ENCODE peak calls at places on chromosomes 1 and 21, in nine cellular contexts. U is HFFc6, G is retinal pigment epithelial cell, K is AG04450, E is cardiac muscle cell, C is right atrium auricular region, W is omental fat pad, H is choroid plexus epithelial cell, T is AG10803. M is an unnamed sample.

GRCh38 chr1:247332215-247332900 is 691 bp upstream of the ZNF496 start:
- DNase-seq in U (no peak), W (no peak), C (no peak), K (no peak), H (peak), T (peak), G (no peak), E (peak), M (peak)

GRCh38 chr21:39083377-39084008 is 99.8 kb downstream of the PSMG1 start:
- DNase-seq in K (no peak), E (peak), H (peak), U (no peak), C (no peak), T (no peak), W (peak), G (no peak), M (no peak)

GRCh38 chr1:78102082-78102481 is 56.3 kb downstream of the GIPC2 start:
- DNase-seq in H (peak), K (peak), T (peak), G (no peak), W (no peak), U (peak), E (peak), C (no peak), M (no peak)

GRCh38 chr1:201137579-201138310 is 10.8 kb upstream of the ASCL5 start:
- DNase-seq in G (peak), W (no peak), H (peak), C (peak), E (peak), U (peak), T (peak), K (peak), M (no peak)

GRCh38 chr1:24409535-24409934 is 4.0 kb downstream of the STPG1 start:
- DNase-seq in C (no peak), T (peak), G (no peak), U (peak), W (no peak), H (peak), E (peak), K (peak), M (no peak)

GRCh38 chr21:33815153-33815707 is 100.4 kb downstream of the ATP5PO start:
- DNase-seq in W (no peak), G (no peak), C (no peak), T (no peak), E (no peak), U (no peak), H (no peak), K (no peak), M (no peak)

GRCh38 chr1:7360526-7360925 is 410.6 kb upstream of the VAMP3 start:
- DNase-seq in C (no peak), U (no peak), G (no peak), W (no peak), T (no peak), K (no peak), E (no peak), H (no peak), M (no peak)

GRCh38 chr21:35989185-35989735 is 71.1 kb downstream of the SETD4 start:
- DNase-seq in E (peak), G (no peak), T (peak), W (no peak), K (no peak), U (no peak), C (peak), H (no peak), M (no peak)

GRCh38 chr1:17119076-17119743 is at the start of gene PADI2:
- DNase-seq in T (peak), W (peak), H (peak), U (no peak), E (peak), C (no peak), G (no peak), K (no peak), M (peak)

GRCh38 chr1:56304975-56305374 is 274.4 kb downstream of the PLPP3 start:
- DNase-seq in H (peak), U (no peak), G (no peak), W (no peak), K (no peak), T (no peak), E (peak), C (no peak), M (no peak)
- TF ChIP-seq CTCF in H (no peak), U (no peak), G (no peak), W (no peak), K (no peak), T (no peak), E (no peak), C (no peak), M (no peak)

GRCh38 chr1:85296980-85297379 is 20.5 kb upstream of the BCL10 start:
- DNase-seq in T (peak), E (no peak), H (peak), W (no peak), G (no peak), K (no peak), C (no peak), U (peak), M (no peak)

GRCh38 chr1:85300140-85300539 is 23.7 kb upstream of the BCL10 start:
- DNase-seq in G (no peak), C (no peak), H (no peak), E (no peak), U (no peak), T (no peak), K (no peak), W (no peak), M (no peak)

GRCh38 chr1:85297538-85297854 is 21.1 kb upstream of the BCL10 start:
- DNase-seq in E (no peak), H (no peak), C (no peak), G (no peak), T (no peak), K (no peak), U (no peak), W (no peak), M (no peak)

GRCh38 chr1:85295654-85296053 is 19.2 kb upstream of the BCL10 start:
- DNase-seq in T (no peak), K (no peak), H (no peak), U (no peak), C (no peak), W (no peak), G (no peak), E (no peak), M (no peak)

GRCh38 chr1:85297855-85298629 is 21.6 kb upstream of the BCL10 start:
- DNase-seq in E (peak), U (peak), W (no peak), K (peak), H (peak), G (peak), C (no peak), T (peak), M (no peak)
- TF ChIP-seq CTCF in E (no peak), U (no peak), W (no peak), K (no peak), H (no peak), G (no peak), C (no peak), T (no peak), M (no peak)

GRCh38 chr1:43653339-43653738 is 3.4 kb downstream of the KDM4A start:
- DNase-seq in H (peak), C (no peak), W (no peak), E (peak), K (no peak), G (no peak), U (peak), T (peak), M (no peak)
- TF ChIP-seq CTCF in H (peak), C (no peak), W (no peak), E (peak), K (peak), G (peak), U (peak), T (peak), M (no peak)

GRCh38 chr1:180155202-180155682 is 573 bp downstream of the QSOX1 start:
- DNase-seq in G (no peak), E (no peak), U (no peak), K (no peak), W (no peak), T (no peak), C (peak), H (no peak), M (peak)

GRCh38 chr1:180154003-180154324 is 705 bp upstream of the QSOX1 start:
- DNase-seq in U (no peak), C (no peak), G (no peak), K (no peak), H (no peak), W (no peak), E (no peak), T (no peak), M (no peak)

GRCh38 chr1:180156201-180156600 is 1.5 kb downstream of the QSOX1 start:
- DNase-seq in E (no peak), H (no peak), W (no peak), C (peak), U (no peak), G (no peak), T (no peak), K (no peak), M (no peak)

GRCh38 chr1:180153032-180153431 is 1.6 kb upstream of the QSOX1 start:
- DNase-seq in C (peak), E (no peak), W (no peak), U (no peak), T (no peak), K (no peak), G (no peak), H (no peak), M (no peak)

GRCh38 chr1:180154325-180155201 is at the start of gene QSOX1:
- DNase-seq in C (peak), W (peak), E (peak), G (no peak), K (peak), H (peak), T (peak), U (peak), M (peak)
- TF ChIP-seq CTCF in C (peak), W (no peak), E (no peak), G (no peak), K (no peak), H (no peak), T (no peak), U (peak), M (peak)

DNA sequence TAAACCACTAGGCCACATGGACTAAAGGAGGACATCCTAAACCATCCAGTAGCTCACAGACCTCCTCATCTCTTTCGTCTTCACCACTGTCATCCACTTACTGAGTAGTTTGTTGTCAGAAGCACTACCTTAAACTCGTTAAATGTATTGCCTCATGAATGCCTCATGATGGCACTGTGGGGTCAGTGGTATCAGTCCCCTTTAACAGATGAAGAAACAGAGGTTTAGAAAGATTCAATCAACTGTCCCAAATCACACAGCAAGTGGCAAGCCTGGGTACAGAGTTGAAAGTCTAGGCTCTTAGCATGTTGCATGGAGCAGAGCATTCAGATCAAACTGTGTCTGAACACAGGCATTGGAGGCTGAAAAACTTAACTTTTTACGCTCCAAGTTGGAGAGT is 183.6 kb upstream of the KIAA0040 start:
- DNase-seq in U (no peak), C (no peak), T (no peak), H (peak), G (no peak), W (no peak), E (peak), K (no peak), M (no peak)
- TF ChIP-seq CTCF in U (no peak), C (no peak), T (peak), H (peak), G (peak), W (no peak), E (peak), K (no peak), M (peak)

GRCh38 chr1:29354511-29355098 is 118.3 kb downstream of the PTPRU start:
- DNase-seq in G (no peak), K (no peak), E (no peak), H (no peak), U (no peak), C (no peak), T (no peak), W (no peak), M (no peak)

GRCh38 chr1:29352719-29353420 is 116.5 kb downstream of the PTPRU start:
- DNase-seq in T (no peak), K (no peak), E (no peak), U (no peak), W (no peak), G (no peak), H (no peak), C (no peak), M (no peak)

GRCh38 chr1:29357452-29357851 is 121.1 kb downstream of the PTPRU start:
- DNase-seq in E (no peak), H (no peak), G (no peak), C (no peak), U (no peak), K (no peak), W (no peak), T (no peak), M (no peak)

GRCh38 chr1:29356663-29357062 is 120.3 kb downstream of the PTPRU start:
- DNase-seq in T (no peak), E (no peak), K (no peak), U (no peak), G (no peak), C (no peak), W (no peak), H (no peak), M (no peak)

GRCh38 chr1:29355375-29355774 is 119.1 kb downstream of the PTPRU start:
- DNase-seq in U (no peak), C (no peak), W (no peak), T (no peak), G (no peak), E (no peak), H (no peak), K (no peak), M (no peak)
- TF ChIP-seq CTCF in U (no peak), C (no peak), W (no peak), T (no peak), G (no peak), E (no peak), H (no peak), K (no peak), M (no peak)

M was measured in neural crest cell.